ENCODE peak calls at places on chromosome 1, in five cellular contexts. R, Z, M, B and P are unnamed samples.

GRCh38 chr1:180800945-180801344 is 111.8 kb upstream of the KIAA1614 start:
- DNase-seq in M (no peak), Z (no peak), B (no peak), R (no peak), P (no peak)

GRCh38 chr1:167563579-167564246 is 10.2 kb upstream of the CREG1 start:
- DNase-seq in Z (no peak), B (no peak), R (no peak), M (no peak), P (no peak)

GRCh38 chr1:25020173-25020840 is 90.2 kb upstream of the RUNX3 start:
- DNase-seq in M (no peak), R (no peak), B (no peak), Z (no peak), P (no peak)

GRCh38 chr1:228341814-228342626 is 64.6 kb downstream of the TRIM11 start:
- DNase-seq in M (peak; percentile 12), Z (no peak), B (peak; percentile 38), R (no peak), P (peak; percentile 24)

GRCh38 chr1:110348050-110348449 is 8.9 kb downstream of the RBM15 start:
- DNase-seq in B (no peak), Z (no peak), R (no peak), M (peak; percentile 13), P (no peak)

GRCh38 chr1:89681045-89681729 is 48.3 kb downstream of the LRRC8C start:
- DNase-seq in M (no peak), B (no peak), Z (no peak), R (no peak), P (no peak)

GRCh38 chr1:17340358-17340757 is 31.6 kb upstream of the PADI6 start:
- DNase-seq in Z (no peak), B (no peak), M (peak; percentile 65), R (no peak), P (no peak)

GRCh38 chr1:100455478-100456072 is 82.4 kb upstream of the GPR88 start:
- DNase-seq in M (peak; percentile 50), Z (peak; percentile 19), B (no peak), R (no peak), P (no peak)

GRCh38 chr1:207789792-207790787 is 38.2 kb downstream of the CD46 start:
- DNase-seq in Z (peak; percentile 54), M (peak; percentile 96), B (no peak), R (no peak), P (no peak)

GRCh38 chr1:109632671-109633346 is 13.2 kb downstream of the AMPD2 start:
- DNase-seq in Z (no peak), R (peak; percentile 54), M (no peak), B (peak; percentile 35), P (peak; percentile 26)

GRCh38 chr1:244041475-244042100 is 9.5 kb upstream of the ZBTB18 start:
- DNase-seq in B (no peak), M (peak; percentile 97), Z (no peak), R (no peak), P (no peak)

GRCh38 chr1:12184008-12184681 is 17.4 kb downstream of the TNFRSF1B start:
- DNase-seq in R (peak; percentile 50), M (peak; percentile 54), Z (peak; percentile 97), B (no peak), P (no peak)

GRCh38 chr1:68322837-68323687 is 90.7 kb upstream of the WLS start:
- DNase-seq in B (no peak), Z (peak; percentile 84), M (peak; percentile 33), R (no peak), P (no peak)

GRCh38 chr1:33170351-33171274 is 11.2 kb downstream of the TRIM62 start:
- DNase-seq in R (no peak), M (no peak), Z (no peak), B (no peak), P (no peak)

GRCh38 chr1:94947453-94947852 is 20.5 kb upstream of the CNN3 start:
- DNase-seq in B (no peak), Z (peak; percentile 78), M (no peak), R (no peak), P (no peak)

GRCh38 chr1:100713636-100714035 is 5.9 kb upstream of the VCAM1 start:
- DNase-seq in R (no peak), Z (no peak), B (no peak), M (peak; percentile 57), P (no peak)

GRCh38 chr1:27070390-27071048 is 57.9 kb upstream of the TENT5B start:
- DNase-seq in Z (no peak), M (no peak), B (no peak), R (no peak), P (peak; percentile 75)

GRCh38 chr1:213997031-213997771 is 9.4 kb downstream of the PROX1 start:
- DNase-seq in B (no peak), Z (no peak), M (no peak), R (no peak), P (no peak)

GRCh38 chr1:40014253-40014706 is 26.2 kb upstream of the CAP1 start:
- DNase-seq in Z (peak; percentile 57), M (peak; percentile 92), R (no peak), B (no peak), P (no peak)

GRCh38 chr1:36321119-36321951 is 2.1 kb downstream of the EVA1B start:
- DNase-seq in R (peak; percentile 61), B (peak; percentile 91), Z (peak; percentile 94), M (peak; percentile 99), P (peak; percentile 97)

GRCh38 chr1:201385299-201385891 is 7.9 kb upstream of the TNNT2 start:
- DNase-seq in M (peak; percentile 80), R (no peak), B (peak; percentile 95), Z (peak; percentile 33), P (peak; percentile 84)

GRCh38 chr1:43879414-43879813 is 54.2 kb upstream of the ARTN start:
- DNase-seq in M (no peak), B (no peak), R (no peak), Z (no peak), P (no peak)

GRCh38 chr1:206456577-206457375 is 13.5 kb upstream of the IKBKE start:
- DNase-seq in Z (peak; percentile 41), M (peak; percentile 30), R (no peak), B (no peak), P (no peak)

GRCh38 chr1:226060976-226061792 is 1.3 kb upstream of the H3-3A start:
- DNase-seq in B (no peak), Z (no peak), M (no peak), R (no peak), P (no peak)

GRCh38 chr1:6414443-6414844 is 5.3 kb downstream of the HES2 start:
- DNase-seq in Z (peak; percentile 65), B (peak; percentile 86), M (peak; percentile 94), R (no peak), P (peak; percentile 88)

GRCh38 chr1:228515200-228515834 is 28.1 kb downstream of the RNF187 start:
- DNase-seq in Z (peak; percentile 63), R (peak; percentile 33), M (peak; percentile 42), B (no peak), P (no peak)

GRCh38 chr1:10155087-10155712 is 55.2 kb upstream of the KIF1B start:
- DNase-seq in R (no peak), M (no peak), B (no peak), Z (peak; percentile 89), P (no peak)

GRCh38 chr1:54619749-54620148 is 3.6 kb downstream of the FAM151A start:
- DNase-seq in R (no peak), M (no peak), Z (no peak), B (no peak), P (no peak)

GRCh38 chr1:193850745-193851144 is 664.3 kb upstream of the B3GALT2 start:
- DNase-seq in B (no peak), Z (peak; percentile 44), R (no peak), M (no peak), P (no peak)

GRCh38 chr1:89607888-89608626 is 24.9 kb upstream of the LRRC8C start:
- DNase-seq in Z (peak; percentile 44), M (no peak), R (no peak), B (no peak), P (no peak)

GRCh38 chr1:227748496-227749182 is 13.4 kb downstream of the SNAP47 start:
- DNase-seq in B (no peak), R (no peak), M (no peak), Z (no peak), P (no peak)

DNA sequence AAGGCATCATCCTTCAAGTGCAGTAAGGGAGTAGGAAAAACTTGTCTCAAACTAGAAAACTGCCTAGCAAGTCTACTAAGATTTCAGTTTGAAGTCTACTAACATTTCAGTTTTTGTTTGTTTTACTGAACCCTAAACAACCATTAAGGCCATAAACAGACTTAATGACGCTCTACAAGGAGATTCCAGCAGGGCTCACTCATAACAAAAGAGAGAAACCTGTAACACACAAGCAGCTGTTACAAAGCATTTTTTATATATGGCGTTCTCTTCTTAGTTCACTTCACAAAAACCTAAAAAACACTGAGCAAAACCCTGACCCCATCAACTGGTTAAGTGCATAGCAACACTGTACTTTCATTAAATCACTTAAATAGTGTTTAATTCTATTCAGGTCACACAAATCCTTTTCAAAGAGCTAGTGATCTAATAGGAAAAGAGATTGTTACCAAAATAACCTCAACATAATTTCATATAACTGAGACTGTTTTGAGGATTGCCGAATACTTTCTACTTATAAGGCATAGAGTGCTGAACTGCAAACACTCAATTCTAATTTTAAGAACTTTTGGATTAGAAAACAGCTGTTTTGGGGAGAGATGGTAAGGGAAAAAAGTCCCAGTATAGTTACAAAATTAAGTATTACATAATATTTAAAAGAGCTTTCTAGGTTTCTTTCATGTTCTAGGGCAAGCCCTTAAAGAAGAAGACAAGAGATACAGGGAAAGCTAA is 1.5 kb downstream of the B3GALNT2 start:
- DNase-seq in M (no peak), R (no peak), Z (peak; percentile 78), B (no peak), P (no peak)
- H3K14ac ChIP-seq in M (no peak overlapping the region), R (no peak overlapping the region), Z (no peak overlapping the region), B (no peak overlapping the region), P (no peak overlapping the region)

GRCh38 chr1:203152158-203153034 is 23.2 kb downstream of the MYBPH start:
- DNase-seq in R (peak; percentile 46), M (peak; percentile 72), B (no peak), Z (peak; percentile 61), P (peak; percentile 60)
- H3K27ac ChIP-seq in R (peak overlapping the region; percentile 80), M (no peak overlapping the region), B (no peak overlapping the region), Z (peak overlapping the region; percentile 99), P (no peak overlapping the region)

GRCh38 chr1:85229574-85230097 is 28.8 kb upstream of the SYDE2 start:
- DNase-seq in M (peak; percentile 79), Z (no peak), B (no peak), R (no peak), P (no peak)
- H2BK12ac ChIP-seq in M (no peak overlapping the region), Z (no peak overlapping the region), B (no peak overlapping the region), R (no peak overlapping the region), P (no peak overlapping the region)

GRCh38 chr1:70205437-70206118 is at the start of gene LRRC40:
- DNase-seq in Z (peak; percentile 97), M (peak; percentile 98), B (peak; percentile 98), R (peak; percentile 94), P (peak; percentile 96)

GRCh38 chr1:70204139-70204538 is 1.2 kb downstream of the LRRC40 start:
- DNase-seq in B (no peak), Z (no peak), M (no peak), R (no peak), P (no peak)

GRCh38 chr1:70207492-70207891 is 2.1 kb upstream of the LRRC40 start:
- DNase-seq in Z (no peak), M (no peak), B (no peak), R (no peak), P (no peak)

GRCh38 chr1:70204578-70204977 is 801 bp downstream of the LRRC40 start:
- DNase-seq in B (no peak), Z (peak; percentile 50), R (no peak), M (no peak), P (no peak)

DNA sequence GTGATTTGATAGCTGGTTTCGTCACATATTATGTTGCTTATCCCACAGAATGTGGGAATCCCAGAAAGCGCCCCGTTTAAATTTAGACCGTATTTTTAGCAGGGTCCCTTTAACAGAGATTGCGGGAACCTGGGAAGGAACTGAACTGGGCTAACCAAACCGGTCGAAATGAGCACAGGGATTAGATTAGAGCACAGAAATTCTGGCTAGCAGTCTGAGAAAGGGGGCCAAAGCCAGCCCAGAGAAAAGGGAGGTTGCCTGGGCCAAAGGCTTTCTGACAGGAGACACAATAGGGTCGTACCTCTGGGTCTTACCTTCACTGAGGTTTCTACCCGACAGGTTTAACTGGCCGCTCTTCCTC is 323 bp downstream of the LRRC40 start:
- DNase-seq in Z (no peak), B (no peak), R (no peak), M (peak; percentile 6), P (no peak)
- H3K14ac ChIP-seq in Z (no peak overlapping the region), B (no peak overlapping the region), R (no peak overlapping the region), M (peak overlapping the region; percentile 27), P (peak overlapping the region; percentile 10)